ENCODE peak calls at places on chromosome 14, in six cellular contexts. U, Z, H, C, V and P are unnamed samples.

GRCh38 chr14:83867871-83868270 is 1662.1 kb upstream of the FLRT2 start:
- DNase-seq in Z (no peak), U (peak; percentile 7), H (no peak), V (no peak), C (no peak), P (no peak)

GRCh38 chr14:66143387-66144112 is 342.6 kb upstream of the CCDC196 start:
- DNase-seq in V (no peak), Z (no peak), U (no peak), H (no peak), C (no peak), P (no peak)

GRCh38 chr14:58488550-58488949 is 61.0 kb downstream of the KIAA0586 start:
- DNase-seq in C (no peak), Z (peak; percentile 40), V (no peak), U (peak; percentile 50), H (no peak), P (no peak)

GRCh38 chr14:81474685-81475324 is 58.8 kb downstream of the SEL1L start:
- DNase-seq in C (no peak), V (no peak), H (no peak), Z (no peak), U (no peak), P (no peak)

GRCh38 chr14:106459971-106460730 is 933.8 kb downstream of the TMEM121 start:
- DNase-seq in C (no peak), Z (no peak), U (no peak), V (no peak), H (no peak), P (no peak)

GRCh38 chr14:61420326-61420725 is 98.9 kb downstream of the PRKCH start:
- DNase-seq in Z (no peak), V (peak; percentile 31), C (no peak), U (peak; percentile 5), H (no peak), P (peak; percentile 55)

GRCh38 chr14:74259513-74259912 is 20.3 kb downstream of the VSX2 start:
- DNase-seq in U (no peak), Z (no peak), V (no peak), H (no peak), C (no peak), P (no peak)

GRCh38 chr14:77007339-77007974 is 21.1 kb downstream of the IRF2BPL start:
- DNase-seq in H (no peak), V (no peak), U (no peak), Z (no peak), C (no peak), P (no peak)

GRCh38 chr14:84857129-84857528 is 672.8 kb upstream of the FLRT2 start:
- DNase-seq in U (no peak), H (no peak), Z (no peak), V (no peak), C (no peak), P (no peak)

GRCh38 chr14:93059917-93060545 is 55.7 kb downstream of the ITPK1 start:
- DNase-seq in C (no peak), Z (no peak), U (no peak), V (no peak), H (peak; percentile 59), P (no peak)

GRCh38 chr14:67413806-67414769 is 2.1 kb upstream of the PLEK2 start:
- DNase-seq in V (peak; percentile 47), C (no peak), H (no peak), U (peak; percentile 88), Z (peak; percentile 86), P (no peak)

DNA sequence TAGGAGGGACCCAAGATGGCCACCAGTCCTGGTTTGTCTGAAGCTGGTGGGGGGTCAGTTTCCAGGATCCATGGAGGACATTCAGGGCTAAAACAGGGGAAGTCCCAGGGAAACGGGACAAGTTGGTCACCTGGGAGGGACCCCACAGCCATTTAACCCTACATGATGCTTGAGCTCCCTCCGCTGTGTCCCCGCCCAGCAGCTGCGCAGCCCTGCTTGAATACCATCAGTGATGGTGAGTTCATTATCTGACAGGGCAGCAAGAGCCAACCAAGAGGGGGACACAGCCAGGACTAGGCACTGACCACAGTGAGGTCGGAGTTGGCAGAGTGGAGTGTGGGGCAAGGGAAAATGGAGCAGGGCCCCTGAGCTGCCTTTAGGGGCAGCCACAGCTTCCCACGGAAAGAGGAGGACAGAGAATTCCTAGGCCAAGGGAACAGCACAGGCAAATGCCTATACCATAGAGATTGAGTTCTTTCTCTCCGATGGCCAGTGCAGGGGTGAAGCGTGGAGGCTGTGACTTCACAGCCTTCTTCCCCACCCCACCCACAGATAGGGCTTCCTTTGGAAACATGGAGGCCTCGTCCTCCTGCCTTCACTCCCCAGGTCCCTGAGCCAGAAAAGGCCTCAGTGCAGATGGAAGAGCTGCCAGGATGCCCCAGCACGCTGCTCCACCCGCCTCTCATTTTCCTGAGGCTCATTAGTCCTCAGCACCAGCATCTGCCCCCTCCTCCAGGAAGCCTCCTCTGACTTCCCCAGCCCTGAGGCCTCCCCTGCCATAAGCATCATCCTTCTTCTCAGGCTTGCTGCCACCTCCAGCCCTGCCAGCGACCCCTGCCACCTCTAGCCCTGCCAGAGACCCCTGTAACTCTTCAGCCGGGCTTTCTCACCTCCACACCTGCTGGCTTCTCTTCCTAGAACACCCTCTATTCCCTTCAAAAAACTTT is 51.4 kb downstream of the CYP46A1 start:
- DNase-seq in H (no peak), V (no peak), U (no peak), Z (no peak), C (no peak), P (no peak)
- H4K8ac ChIP-seq in H (no peak overlapping the region), V (no peak overlapping the region), U (no peak overlapping the region), Z (no peak overlapping the region), C (no peak overlapping the region), P (no peak overlapping the region)

DNA sequence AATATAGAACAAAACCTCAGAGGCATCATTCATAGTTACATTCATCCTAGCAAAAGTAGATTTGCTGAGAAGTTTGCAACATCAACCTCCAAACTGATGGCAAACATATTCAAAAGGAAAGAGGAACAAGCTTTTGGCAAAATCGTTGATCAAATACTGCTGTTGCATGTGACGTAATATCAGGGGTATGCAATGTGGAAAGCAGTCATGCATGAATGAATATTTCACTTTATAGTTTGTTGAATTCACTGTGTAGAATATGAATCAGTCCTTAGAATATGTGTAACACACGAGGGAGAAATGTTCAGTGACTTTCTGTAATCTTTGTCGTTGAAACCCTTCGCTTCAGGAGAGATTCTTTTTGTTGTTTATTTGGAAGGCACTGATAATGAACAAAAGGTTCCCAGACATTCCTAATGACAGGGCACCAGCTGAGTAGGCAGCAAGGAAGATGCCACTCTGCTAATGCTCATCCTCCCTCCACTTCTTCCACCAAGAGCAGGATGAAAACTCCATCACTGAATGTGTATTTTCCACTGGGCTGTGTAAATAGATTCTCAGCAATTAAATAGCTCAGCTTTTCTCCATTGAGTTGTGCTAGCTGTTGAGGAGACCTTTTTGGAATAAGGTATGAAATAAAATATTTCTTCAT is 126.1 kb downstream of the PELI2 start:
- DNase-seq in Z (no peak), V (no peak), H (no peak), C (no peak), U (peak; percentile 94), P (no peak)
- H2AFZ ChIP-seq in Z (no peak overlapping the region), V (no peak overlapping the region), H (no peak overlapping the region), C (no peak overlapping the region), U (peak overlapping the region; percentile 83), P (no peak overlapping the region)

GRCh38 chr14:79578470-79578869 is 632.8 kb downstream of the DIO2 start:
- DNase-seq in U (no peak), C (no peak), Z (no peak), H (no peak), V (no peak), P (no peak)

GRCh38 chr14:79571361-79571760 is 639.9 kb downstream of the DIO2 start:
- DNase-seq in C (no peak), V (no peak), Z (no peak), H (no peak), U (no peak), P (no peak)

GRCh38 chr14:79573486-79573885 is 637.8 kb downstream of the DIO2 start:
- DNase-seq in H (no peak), V (no peak), Z (peak; percentile 86), U (peak; percentile 82), C (no peak), P (no peak)

GRCh38 chr14:79576434-79576833 is 634.9 kb downstream of the DIO2 start:
- DNase-seq in H (no peak), V (no peak), Z (no peak), C (no peak), U (peak; percentile 67), P (no peak)

DNA sequence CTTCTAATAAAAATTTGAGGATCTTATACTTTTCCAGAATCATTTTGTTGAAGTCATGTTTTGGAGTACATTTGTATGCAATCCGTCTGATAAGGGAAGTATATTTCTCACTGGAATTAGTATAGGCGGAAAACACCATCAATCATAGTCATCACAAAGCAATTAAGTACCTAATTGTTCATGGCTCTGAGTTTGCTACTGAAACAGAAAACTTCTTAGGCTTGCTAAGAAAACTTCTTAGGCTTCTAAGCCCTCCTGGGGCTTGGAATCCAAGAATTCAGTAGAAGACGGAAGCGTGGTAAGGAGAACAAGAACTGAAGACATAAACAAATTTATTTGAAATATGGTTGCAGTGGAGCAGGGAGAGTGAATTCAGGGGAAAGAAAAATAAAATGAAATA is 636.3 kb downstream of the DIO2 start:
- DNase-seq in V (no peak), H (no peak), C (no peak), U (no peak), Z (no peak), P (no peak)
- H3K27ac ChIP-seq in V (no peak overlapping the region), H (no peak overlapping the region), C (no peak overlapping the region), U (no peak overlapping the region), Z (no peak overlapping the region), P (no peak overlapping the region)

DNA sequence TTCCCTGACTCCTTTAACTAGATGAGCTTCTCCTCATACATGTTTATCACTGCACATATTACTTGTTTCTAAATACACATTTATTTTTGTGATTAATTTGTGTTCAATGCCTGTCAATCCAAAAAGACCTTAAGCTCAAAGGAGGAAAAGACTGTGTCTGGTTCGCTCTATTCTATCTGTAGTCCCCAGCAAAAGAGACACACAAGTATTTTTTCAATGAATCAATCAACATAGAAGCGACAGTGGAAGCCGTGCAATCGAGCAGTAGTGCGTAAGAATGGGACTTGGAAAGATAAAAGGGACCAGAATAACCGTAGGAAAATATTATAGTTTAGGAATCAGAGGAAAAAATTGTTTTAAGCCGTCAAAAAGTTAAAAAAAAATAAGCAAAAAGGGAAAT is 951 bp downstream of the WDHD1 start:
- DNase-seq in U (no peak), V (no peak), H (no peak), Z (no peak), C (no peak), P (no peak)
- H4K8ac ChIP-seq in U (peak overlapping the region; percentile 78), V (no peak overlapping the region), H (no peak overlapping the region), Z (no peak overlapping the region), C (no peak overlapping the region), P (no peak overlapping the region)

GRCh38 chr14:90521121-90521929 is 124.5 kb downstream of the CALM1 start:
- DNase-seq in U (no peak), Z (peak; percentile 5), H (peak; percentile 24), V (no peak), C (no peak), P (no peak)

GRCh38 chr14:90520326-90520725 is 123.5 kb downstream of the CALM1 start:
- DNase-seq in V (no peak), U (no peak), C (no peak), Z (no peak), H (no peak), P (no peak)

GRCh38 chr14:90518075-90518940 is 121.5 kb downstream of the CALM1 start:
- DNase-seq in H (no peak), C (no peak), V (no peak), Z (no peak), U (no peak), P (no peak)

GRCh38 chr14:90518941-90519256 is 122.1 kb downstream of the CALM1 start:
- DNase-seq in Z (peak; percentile 14), H (peak; percentile 68), V (no peak), U (peak; percentile 11), C (no peak), P (no peak)

GRCh38 chr14:90519262-90519920 is 122.6 kb downstream of the CALM1 start:
- DNase-seq in Z (no peak), C (no peak), H (peak; percentile 20), V (no peak), U (no peak), P (no peak)
- H2AFZ ChIP-seq in Z (no peak overlapping the region), C (no peak overlapping the region), H (no peak overlapping the region), V (no peak overlapping the region), U (no peak overlapping the region), P (no peak overlapping the region)